ENCODE peak calls at places on chromosomes 7 and 10, in eight cellular contexts. One of them, this sample, is unnamed. For H3K27me3, the result is how much of the 10 kb centered on the place peaks cover.

GRCh38 chr7:106126170-106126938 is 14.2 kb upstream of the SYPL1 start:
- DNase-seq in IMR-90: peak
- DNase-seq in suprapubic skin: no peak
- DNase-seq in breast epithelium: no peak
- DNase-seq in HepG2: no peak
- DNase-seq in ovary: no peak
- DNase-seq in upper lobe of left lung: no peak
- DNase-seq in transverse colon: peak
- DNase-seq in this sample: no peak

GRCh38 chr7:31811650-31812461 is 124.8 kb downstream of the PPP1R17 start:
- DNase-seq in IMR-90: peak
- DNase-seq in suprapubic skin: no peak
- DNase-seq in breast epithelium: no peak
- DNase-seq in HepG2: no peak
- DNase-seq in ovary: no peak
- DNase-seq in upper lobe of left lung: no peak
- DNase-seq in transverse colon: no peak
- DNase-seq in this sample: no peak

GRCh38 chr7:140911746-140912145 is 13.0 kb downstream of the BRAF start:
- DNase-seq in IMR-90: peak
- DNase-seq in suprapubic skin: no peak
- DNase-seq in breast epithelium: no peak
- DNase-seq in HepG2: no peak
- DNase-seq in ovary: no peak
- DNase-seq in upper lobe of left lung: no peak
- DNase-seq in transverse colon: no peak
- DNase-seq in this sample: no peak

GRCh38 chr10:110818311-110819257 is 53.1 kb upstream of the PDCD4 start:
- DNase-seq in IMR-90: no peak
- DNase-seq in suprapubic skin: no peak
- DNase-seq in breast epithelium: no peak
- DNase-seq in HepG2: no peak
- DNase-seq in ovary: no peak
- DNase-seq in upper lobe of left lung: no peak
- DNase-seq in transverse colon: peak
- DNase-seq in this sample: no peak

GRCh38 chr10:133509700-133510099 is 17.5 kb upstream of the CYP2E1 start:
- DNase-seq in IMR-90: no peak
- DNase-seq in suprapubic skin: no peak
- DNase-seq in breast epithelium: no peak
- DNase-seq in HepG2: no peak
- DNase-seq in ovary: no peak
- DNase-seq in upper lobe of left lung: no peak
- DNase-seq in transverse colon: no peak
- DNase-seq in this sample: no peak

GRCh38 chr7:83486957-83487356 is 162.0 kb downstream of the SEMA3E start:
- DNase-seq in IMR-90: peak
- DNase-seq in suprapubic skin: no peak
- DNase-seq in breast epithelium: no peak
- DNase-seq in HepG2: no peak
- DNase-seq in ovary: no peak
- DNase-seq in upper lobe of left lung: no peak
- DNase-seq in transverse colon: no peak
- DNase-seq in this sample: no peak

GRCh38 chr10:110618206-110618605 is 25.9 kb upstream of the RBM20 start:
- DNase-seq in IMR-90: no peak
- DNase-seq in suprapubic skin: no peak
- DNase-seq in breast epithelium: no peak
- DNase-seq in HepG2: no peak
- DNase-seq in ovary: no peak
- DNase-seq in upper lobe of left lung: no peak
- DNase-seq in transverse colon: no peak
- DNase-seq in this sample: no peak

GRCh38 chr7:55140221-55140980 is 121.6 kb downstream of the EGFR start:
- DNase-seq in IMR-90: peak
- DNase-seq in suprapubic skin: no peak
- DNase-seq in breast epithelium: no peak
- DNase-seq in HepG2: no peak
- DNase-seq in ovary: no peak
- DNase-seq in upper lobe of left lung: no peak
- DNase-seq in transverse colon: no peak
- DNase-seq in this sample: no peak

GRCh38 chr7:157547102-157547501 is 210.3 kb downstream of the DNAJB6 start:
- DNase-seq in IMR-90: no peak
- DNase-seq in suprapubic skin: no peak
- DNase-seq in breast epithelium: peak
- DNase-seq in HepG2: no peak
- DNase-seq in ovary: no peak
- DNase-seq in upper lobe of left lung: no peak
- DNase-seq in transverse colon: no peak
- DNase-seq in this sample: peak

GRCh38 chr10:22325272-22325947 is 4.5 kb downstream of the BMI1 start:
- DNase-seq in IMR-90: peak
- DNase-seq in suprapubic skin: peak
- DNase-seq in breast epithelium: no peak
- DNase-seq in HepG2: peak
- DNase-seq in ovary: peak
- DNase-seq in upper lobe of left lung: peak
- DNase-seq in transverse colon: peak
- DNase-seq in this sample: peak

GRCh38 chr10:116001266-116001857 is 271.6 kb downstream of the GFRA1 start:
- DNase-seq in IMR-90: no peak
- DNase-seq in suprapubic skin: no peak
- DNase-seq in breast epithelium: no peak
- DNase-seq in HepG2: no peak
- DNase-seq in ovary: no peak
- DNase-seq in upper lobe of left lung: no peak
- DNase-seq in transverse colon: no peak
- DNase-seq in this sample: no peak

GRCh38 chr10:30346615-30347014 is 2.5 kb downstream of the MTPAP start:
- DNase-seq in IMR-90: no peak
- DNase-seq in suprapubic skin: no peak
- DNase-seq in breast epithelium: no peak
- DNase-seq in HepG2: no peak
- DNase-seq in ovary: no peak
- DNase-seq in upper lobe of left lung: no peak
- DNase-seq in transverse colon: no peak
- DNase-seq in this sample: no peak

GRCh38 chr10:124955243-124955642 is 13.3 kb downstream of the ZRANB1 start:
- DNase-seq in IMR-90: peak
- DNase-seq in suprapubic skin: no peak
- DNase-seq in breast epithelium: no peak
- DNase-seq in HepG2: no peak
- DNase-seq in ovary: no peak
- DNase-seq in upper lobe of left lung: no peak
- DNase-seq in transverse colon: no peak
- DNase-seq in this sample: no peak

GRCh38 chr10:84762754-84763394 is 434.5 kb downstream of the CCSER2 start:
- DNase-seq in IMR-90: no peak
- DNase-seq in suprapubic skin: no peak
- DNase-seq in breast epithelium: no peak
- DNase-seq in HepG2: no peak
- DNase-seq in ovary: no peak
- DNase-seq in upper lobe of left lung: peak
- DNase-seq in transverse colon: no peak
- DNase-seq in this sample: no peak

GRCh38 chr7:36216063-36216684 is 63.1 kb downstream of the EEPD1 start:
- DNase-seq in IMR-90: peak
- DNase-seq in suprapubic skin: peak
- DNase-seq in breast epithelium: no peak
- DNase-seq in HepG2: peak
- DNase-seq in ovary: no peak
- DNase-seq in upper lobe of left lung: no peak
- DNase-seq in transverse colon: peak
- DNase-seq in this sample: no peak

GRCh38 chr7:114229251-114229650 is 185.4 kb upstream of the FOXP2 start:
- DNase-seq in IMR-90: peak
- DNase-seq in suprapubic skin: no peak
- DNase-seq in breast epithelium: no peak
- DNase-seq in HepG2: no peak
- DNase-seq in ovary: no peak
- DNase-seq in upper lobe of left lung: no peak
- DNase-seq in transverse colon: no peak
- DNase-seq in this sample: no peak

GRCh38 chr7:19442016-19442785 is 266.6 kb downstream of the POLR1F start:
- DNase-seq in IMR-90: peak
- DNase-seq in suprapubic skin: no peak
- DNase-seq in breast epithelium: no peak
- DNase-seq in HepG2: no peak
- DNase-seq in ovary: no peak
- DNase-seq in upper lobe of left lung: no peak
- DNase-seq in transverse colon: no peak
- DNase-seq in this sample: no peak

GRCh38 chr10:121595806-121596667 is 2.2 kb downstream of the FGFR2 start:
- DNase-seq in IMR-90: no peak
- DNase-seq in suprapubic skin: no peak
- DNase-seq in breast epithelium: no peak
- DNase-seq in HepG2: no peak
- DNase-seq in ovary: no peak
- DNase-seq in upper lobe of left lung: peak
- DNase-seq in transverse colon: no peak
- DNase-seq in this sample: no peak

GRCh38 chr7:75642810-75643486 is 95.8 kb downstream of the HIP1 start:
- DNase-seq in IMR-90: peak
- DNase-seq in suprapubic skin: no peak
- DNase-seq in breast epithelium: no peak
- DNase-seq in HepG2: peak
- DNase-seq in ovary: no peak
- DNase-seq in upper lobe of left lung: no peak
- DNase-seq in transverse colon: peak
- DNase-seq in this sample: no peak

GRCh38 chr10:91514684-91515253 is 104.6 kb downstream of the HECTD2 start:
- DNase-seq in IMR-90: peak
- DNase-seq in suprapubic skin: no peak
- DNase-seq in breast epithelium: no peak
- DNase-seq in HepG2: no peak
- DNase-seq in ovary: no peak
- DNase-seq in upper lobe of left lung: no peak
- DNase-seq in transverse colon: no peak
- DNase-seq in this sample: no peak

GRCh38 chr10:91514025-91514424 is 103.9 kb downstream of the HECTD2 start:
- DNase-seq in IMR-90: peak
- DNase-seq in suprapubic skin: no peak
- DNase-seq in breast epithelium: no peak
- DNase-seq in HepG2: no peak
- DNase-seq in ovary: no peak
- DNase-seq in upper lobe of left lung: no peak
- DNase-seq in transverse colon: no peak
- DNase-seq in this sample: no peak

GRCh38 chr10:91512458-91512857 is 102.3 kb downstream of the HECTD2 start:
- DNase-seq in IMR-90: no peak
- DNase-seq in suprapubic skin: no peak
- DNase-seq in breast epithelium: no peak
- DNase-seq in HepG2: no peak
- DNase-seq in ovary: no peak
- DNase-seq in upper lobe of left lung: no peak
- DNase-seq in transverse colon: no peak
- DNase-seq in this sample: no peak

GRCh38 chr10:91511549-91512330 is 101.6 kb downstream of the HECTD2 start:
- DNase-seq in IMR-90: peak
- DNase-seq in suprapubic skin: no peak
- DNase-seq in breast epithelium: no peak
- DNase-seq in HepG2: no peak
- DNase-seq in ovary: no peak
- DNase-seq in upper lobe of left lung: no peak
- DNase-seq in transverse colon: no peak
- DNase-seq in this sample: no peak

GRCh38 chr10:91513598-91513997 is 103.5 kb downstream of the HECTD2 start:
- DNase-seq in IMR-90: no peak
- DNase-seq in suprapubic skin: no peak
- DNase-seq in breast epithelium: no peak
- DNase-seq in HepG2: no peak
- DNase-seq in ovary: no peak
- DNase-seq in upper lobe of left lung: no peak
- DNase-seq in transverse colon: no peak
- DNase-seq in this sample: no peak
- H3K27me3 ChIP-seq in IMR-90: under half
- H3K27me3 ChIP-seq in suprapubic skin: under half
- H3K27me3 ChIP-seq in breast epithelium: under half
- H3K27me3 ChIP-seq in HepG2: under half
- H3K27me3 ChIP-seq in ovary: under half
- H3K27me3 ChIP-seq in upper lobe of left lung: under half
- H3K27me3 ChIP-seq in transverse colon: under half
- H3K27me3 ChIP-seq in this sample: under half

DNA sequence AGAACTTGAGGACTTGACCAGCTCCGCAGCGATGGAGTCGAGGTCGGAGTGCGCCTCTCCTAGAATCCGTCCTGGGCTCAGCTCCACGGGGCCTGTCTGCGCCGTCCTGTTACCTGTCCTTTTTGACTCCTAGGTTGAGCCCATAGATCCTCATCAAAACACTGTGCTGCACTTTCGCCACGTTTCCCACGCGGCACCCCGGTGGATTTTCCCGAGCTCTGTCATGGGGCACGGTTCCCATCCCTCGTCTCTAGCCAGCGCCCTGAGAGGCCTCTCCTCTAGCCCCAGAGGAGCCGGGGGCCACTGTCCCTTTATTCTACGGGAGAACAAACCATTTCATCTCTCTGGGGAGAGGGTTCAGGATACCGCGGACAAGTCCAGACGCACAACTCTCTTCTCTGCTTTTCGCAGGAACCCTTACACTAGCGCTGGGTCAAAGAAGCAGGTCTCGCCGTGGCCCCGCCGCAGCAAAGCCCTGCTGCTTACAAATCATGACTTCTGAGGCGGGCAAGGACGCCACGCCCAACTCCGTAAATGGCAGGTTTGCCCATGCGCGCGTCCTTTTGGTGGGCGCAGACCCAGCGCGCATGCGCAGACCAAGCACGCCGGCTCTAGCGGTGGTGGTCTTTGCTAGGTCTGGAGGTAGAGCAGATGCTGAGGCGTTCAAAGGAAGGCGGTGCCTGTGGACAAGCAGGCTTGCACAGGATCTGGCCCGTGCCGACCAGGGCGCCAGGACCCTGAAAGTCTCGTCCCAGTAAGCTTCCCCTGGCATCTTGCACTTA is 10.3 kb upstream of the ANKRD7 start:
- DNase-seq in IMR-90: peak
- DNase-seq in suprapubic skin: peak
- DNase-seq in breast epithelium: peak
- DNase-seq in HepG2: no peak
- DNase-seq in ovary: peak
- DNase-seq in upper lobe of left lung: peak
- DNase-seq in transverse colon: peak
- DNase-seq in this sample: peak
- TF ChIP-seq POLR2A in IMR-90: no peak
- TF ChIP-seq POLR2A in suprapubic skin: no peak
- TF ChIP-seq POLR2A in breast epithelium: no peak
- TF ChIP-seq POLR2A in HepG2: no peak
- TF ChIP-seq POLR2A in ovary: no peak
- TF ChIP-seq POLR2A in upper lobe of left lung: no peak
- TF ChIP-seq POLR2A in transverse colon: no peak
- TF ChIP-seq POLR2A in this sample: no peak

GRCh38 chr10:9289811-9290210 is 1235.3 kb downstream of the GATA3 start:
- DNase-seq in IMR-90: no peak
- DNase-seq in suprapubic skin: no peak
- DNase-seq in breast epithelium: no peak
- DNase-seq in HepG2: no peak
- DNase-seq in ovary: no peak
- DNase-seq in upper lobe of left lung: no peak
- DNase-seq in transverse colon: no peak
- DNase-seq in this sample: no peak
- H3K27ac ChIP-seq in IMR-90: no peak
- H3K27ac ChIP-seq in suprapubic skin: no peak
- H3K27ac ChIP-seq in breast epithelium: no peak
- H3K27ac ChIP-seq in HepG2: no peak
- H3K27ac ChIP-seq in ovary: no peak
- H3K27ac ChIP-seq in upper lobe of left lung: no peak
- H3K27ac ChIP-seq in transverse colon: no peak
- H3K27ac ChIP-seq in this sample: no peak

GRCh38 chr7:138797715-138798320 is at the start of the genes ATP6V0A4 and TMEM213:
- DNase-seq in IMR-90: no peak
- DNase-seq in suprapubic skin: no peak
- DNase-seq in breast epithelium: no peak
- DNase-seq in HepG2: no peak
- DNase-seq in ovary: no peak
- DNase-seq in upper lobe of left lung: peak
- DNase-seq in transverse colon: no peak
- DNase-seq in this sample: peak
- H3K27me3 ChIP-seq in IMR-90: under half
- H3K27me3 ChIP-seq in suprapubic skin: under half
- H3K27me3 ChIP-seq in breast epithelium: under half
- H3K27me3 ChIP-seq in HepG2: under half
- H3K27me3 ChIP-seq in ovary: under half
- H3K27me3 ChIP-seq in upper lobe of left lung: under half
- H3K27me3 ChIP-seq in transverse colon: under half
- H3K27me3 ChIP-seq in this sample: under half

This sample was measured in spleen.